ENCODE peak calls at places on chromosomes 7 and 10, in eight cellular contexts. I is dorsolateral prefrontal cortex, F is breast epithelium, W is pancreas, H is right atrium auricular region, V is endothelial cell of umbilical vein, S is psoas muscle, L is stomach. E is an unnamed sample.

GRCh38 chr7:16504019-16504418 is 22.6 kb upstream of the LRRC72 start:
- DNase-seq in I (no peak), F (no peak), W (no peak), H (no peak), V (no peak), S (no peak), L (no peak), E (no peak)

GRCh38 chr7:84139986-84140729 is 54.4 kb downstream of the SEMA3A start:
- DNase-seq in I (no peak), F (no peak), W (no peak), H (no peak), V (peak), S (no peak), L (no peak), E (no peak)

GRCh38 chr7:98998821-98999725 is 120.7 kb downstream of the TRRAP start:
- DNase-seq in I (no peak), F (no peak), W (peak), H (peak), V (no peak), S (no peak), L (no peak), E (no peak)

GRCh38 chr10:119616879-119617580 is 20.3 kb upstream of the TIAL1 start:
- DNase-seq in I (no peak), F (no peak), W (no peak), H (no peak), V (no peak), S (peak), L (no peak), E (no peak)

GRCh38 chr10:119517235-119518141 is 25.0 kb downstream of the RGS10 start:
- DNase-seq in I (no peak), F (no peak), W (no peak), H (no peak), V (no peak), S (no peak), L (peak), E (no peak)

GRCh38 chr7:78787854-78788253 is 665.6 kb downstream of the MAGI2 start:
- DNase-seq in I (no peak), F (no peak), W (no peak), H (no peak), V (no peak), S (no peak), L (no peak), E (no peak)

GRCh38 chr10:115250784-115251183 is 157.6 kb downstream of the ATRNL1 start:
- DNase-seq in I (no peak), F (no peak), W (no peak), H (no peak), V (no peak), S (no peak), L (no peak), E (no peak)

GRCh38 chr7:69403169-69403568 is 195.1 kb upstream of the AUTS2 start:
- DNase-seq in I (no peak), F (no peak), W (no peak), H (no peak), V (no peak), S (no peak), L (no peak), E (no peak)

GRCh38 chr10:13751191-13751764 is 164.5 kb downstream of the PRPF18 start:
- DNase-seq in I (no peak), F (no peak), W (no peak), H (no peak), V (no peak), S (no peak), L (no peak), E (no peak)

GRCh38 chr10:110005716-110006115 is 2.1 kb upstream of the ADD3 start:
- DNase-seq in I (peak), F (no peak), W (no peak), H (no peak), V (no peak), S (peak), L (peak), E (no peak)

GRCh38 chr10:14585287-14586193 is 189.2 kb downstream of the FAM107B start:
- DNase-seq in I (no peak), F (no peak), W (no peak), H (no peak), V (no peak), S (no peak), L (peak), E (no peak)

GRCh38 chr10:113115534-113115933 is 165.5 kb downstream of the TCF7L2 start:
- DNase-seq in I (no peak), F (no peak), W (no peak), H (no peak), V (no peak), S (no peak), L (no peak), E (no peak)

GRCh38 chr7:150857276-150858055 is 5.1 kb downstream of the AOC1 start:
- DNase-seq in I (peak), F (no peak), W (no peak), H (no peak), V (no peak), S (no peak), L (no peak), E (no peak)

GRCh38 chr7:1305873-1306272 is 73.2 kb downstream of the UNCX start:
- DNase-seq in I (no peak), F (no peak), W (no peak), H (no peak), V (no peak), S (no peak), L (no peak), E (no peak)

GRCh38 chr10:35480150-35480549 is 125.0 kb upstream of the GJD4 start:
- DNase-seq in I (no peak), F (no peak), W (no peak), H (no peak), V (no peak), S (no peak), L (no peak), E (no peak)

GRCh38 chr10:14508725-14509124 is 178.0 kb upstream of the FRMD4A start:
- DNase-seq in I (no peak), F (no peak), W (no peak), H (no peak), V (peak), S (peak), L (no peak), E (no peak)

GRCh38 chr7:20681258-20681882 is 65.9 kb downstream of the ABCB5 start:
- DNase-seq in I (no peak), F (no peak), W (no peak), H (no peak), V (no peak), S (no peak), L (no peak), E (no peak)

GRCh38 chr7:149866139-149866785 is 7.5 kb upstream of the ATP6V0E2 start:
- DNase-seq in I (no peak), F (peak), W (peak), H (no peak), V (no peak), S (no peak), L (no peak), E (no peak)

GRCh38 chr10:48651839-48652238 is 32.8 kb upstream of the WDFY4 start:
- DNase-seq in I (no peak), F (no peak), W (no peak), H (peak), V (no peak), S (no peak), L (no peak), E (no peak)

DNA sequence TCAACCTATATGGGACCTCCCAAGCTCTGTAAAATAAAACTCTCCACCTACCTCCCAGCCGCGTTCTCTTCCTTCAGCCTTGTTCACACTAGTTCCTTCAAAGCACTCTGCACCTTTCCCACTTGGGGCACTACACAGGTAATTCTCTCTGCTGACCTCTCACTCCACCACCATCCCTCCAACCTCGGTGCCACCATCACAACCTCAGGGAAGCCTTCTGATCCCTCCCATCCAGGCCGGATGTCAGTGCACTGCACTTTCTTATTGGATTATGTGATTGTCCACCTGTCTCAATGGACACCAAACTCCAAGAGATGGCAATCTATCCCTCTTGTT is 7.0 kb downstream of the LARP4B start:
- DNase-seq in I (no peak), F (no peak), W (no peak), H (no peak), V (no peak), S (no peak), L (no peak), E (no peak)
- H3K4me3 ChIP-seq in I (no peak), F (no peak), W (no peak), H (no peak), V (no peak), S (no peak), L (no peak), E (no peak)

GRCh38 chr10:91549296-91549695 is 83.6 kb downstream of the PPP1R3C start:
- DNase-seq in I (no peak), F (no peak), W (no peak), H (no peak), V (no peak), S (no peak), L (no peak), E (no peak)

GRCh38 chr10:91555455-91555854 is 77.4 kb downstream of the PPP1R3C start:
- DNase-seq in I (no peak), F (no peak), W (no peak), H (no peak), V (no peak), S (no peak), L (no peak), E (no peak)

GRCh38 chr10:91552706-91553105 is 80.2 kb downstream of the PPP1R3C start:
- DNase-seq in I (no peak), F (no peak), W (peak), H (peak), V (peak), S (no peak), L (peak), E (no peak)

GRCh38 chr10:91552260-91552659 is 80.6 kb downstream of the PPP1R3C start:
- DNase-seq in I (no peak), F (no peak), W (no peak), H (no peak), V (no peak), S (no peak), L (no peak), E (no peak)

DNA sequence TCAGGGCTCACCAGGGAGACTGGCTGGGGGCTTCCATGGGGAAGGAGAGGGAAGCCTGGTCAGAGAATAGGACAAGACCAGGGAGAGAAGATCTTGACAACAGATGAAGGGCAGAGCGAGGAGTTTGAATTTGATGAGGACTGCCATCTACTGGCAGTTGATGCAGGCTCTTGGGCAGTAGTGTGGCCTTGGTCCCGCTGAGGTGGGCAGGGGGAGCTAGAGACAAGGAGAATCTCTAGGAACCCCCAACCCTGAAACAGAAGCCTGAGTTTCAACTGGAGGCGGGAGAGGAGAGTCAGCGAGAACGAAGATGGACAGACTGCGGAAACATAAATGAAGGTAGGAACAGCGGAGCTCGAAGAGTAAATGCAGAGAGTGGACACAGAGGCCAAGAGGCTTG is 81.0 kb downstream of the PPP1R3C start:
- DNase-seq in I (no peak), F (no peak), W (no peak), H (peak), V (peak), S (no peak), L (peak), E (no peak)
- TF ChIP-seq CTCF in I (peak), F (no peak), W (peak), H (peak), V (peak), S (peak), L (no peak), E (peak)

DNA sequence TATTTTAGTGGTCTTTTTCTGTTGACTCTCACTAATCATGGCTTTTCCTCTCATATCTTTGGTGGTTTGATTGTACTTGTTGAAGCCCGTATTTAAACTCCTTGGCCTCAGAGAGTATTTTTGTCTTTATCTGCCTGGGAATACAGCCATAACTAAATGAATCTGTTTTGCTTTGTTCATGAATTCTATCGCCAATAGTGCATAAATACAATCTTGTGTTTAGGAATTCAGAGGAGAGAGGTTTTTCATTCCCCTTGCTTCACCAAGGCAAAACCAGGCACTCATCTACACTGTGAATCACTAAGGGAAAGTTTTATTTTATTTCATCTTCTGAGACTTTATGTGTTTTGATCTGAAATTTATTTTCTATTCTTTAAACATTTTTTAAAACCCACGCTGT is 152.7 kb downstream of the BICC1 start:
- DNase-seq in I (no peak), F (no peak), W (no peak), H (no peak), V (no peak), S (no peak), L (no peak), E (no peak)
- H3K4me3 ChIP-seq in I (peak), F (peak), W (peak), H (no peak), V (no peak), S (peak), L (no peak), E (no peak)

GRCh38 chr10:22321156-22321711 is 335 bp downstream of the BMI1 start:
- DNase-seq in I (peak), F (no peak), W (peak), H (peak), V (peak), S (peak), L (peak), E (peak)
- TF ChIP-seq CTCF in I (no peak), F (no peak), W (no peak), H (no peak), V (no peak), S (no peak), L (no peak), E (no peak)

GRCh38 chr10:8047452-8048280 is 6.8 kb upstream of the GATA3 start:
- DNase-seq in I (no peak), F (no peak), W (no peak), H (no peak), V (peak), S (no peak), L (no peak), E (no peak)

GRCh38 chr10:8049874-8050560 is 4.5 kb upstream of the GATA3 start:
- DNase-seq in I (no peak), F (no peak), W (no peak), H (no peak), V (peak), S (no peak), L (no peak), E (no peak)

GRCh38 chr10:8049151-8049873 is 5.2 kb upstream of the GATA3 start:
- DNase-seq in I (no peak), F (no peak), W (peak), H (no peak), V (no peak), S (no peak), L (no peak), E (no peak)

GRCh38 chr10:8050561-8051108 is 3.9 kb upstream of the GATA3 start:
- DNase-seq in I (no peak), F (no peak), W (peak), H (no peak), V (no peak), S (no peak), L (peak), E (no peak)

GRCh38 chr10:8048281-8049008 is 6.0 kb upstream of the GATA3 start:
- DNase-seq in I (no peak), F (no peak), W (no peak), H (no peak), V (no peak), S (no peak), L (no peak), E (no peak)
- H3K4me3 ChIP-seq in I (no peak), F (peak), W (no peak), H (no peak), V (peak), S (no peak), L (no peak), E (no peak)

GRCh38 chr7:30469303-30469702 is 9.3 kb downstream of the NOD1 start:
- DNase-seq in I (no peak), F (peak), W (no peak), H (peak), V (peak), S (peak), L (no peak), E (no peak)
- TF ChIP-seq CTCF in I (no peak), F (no peak), W (no peak), H (peak), V (peak), S (peak), L (no peak), E (peak)

GRCh38 chr10:59362991-59363390 is 642 bp upstream of the FAM13C start:
- DNase-seq in I (peak), F (peak), W (peak), H (peak), V (peak), S (peak), L (peak), E (peak)
- H3K4me3 ChIP-seq in I (peak), F (peak), W (peak), H (peak), V (peak), S (peak), L (peak), E (peak)

E was measured in LNCaP clone FGC.